ENCODE peak calls at places on chromosome 21, in six cellular contexts. L, H, I, X, B and R are unnamed samples.

GRCh38 chr21:45921917-45922316 is 59.7 kb upstream of the COL6A1 start:
- DNase-seq in I (no peak), X (no peak), H (no peak), L (no peak), B (no peak), R (no peak)

GRCh38 chr21:38203229-38203628 is 53.6 kb upstream of the KCNJ15 start:
- DNase-seq in B (no peak), I (no peak), H (no peak), L (no peak), X (no peak), R (no peak)

GRCh38 chr21:31656199-31657095 is 3.0 kb upstream of the SOD1 start:
- DNase-seq in I (no peak), L (peak; percentile 67), B (no peak), H (no peak), X (peak; percentile 86), R (no peak)

GRCh38 chr21:39599191-39599966 is 13.4 kb upstream of the B3GALT5 start:
- DNase-seq in H (no peak), L (no peak), I (no peak), X (peak; percentile 91), B (no peak), R (no peak)

GRCh38 chr21:27300770-27301169 is 333.9 kb upstream of the ADAMTS5 start:
- DNase-seq in X (no peak), L (no peak), B (no peak), I (no peak), H (no peak), R (no peak)

GRCh38 chr21:25885880-25886279 is 151.1 kb downstream of the GABPA start:
- DNase-seq in H (no peak), L (no peak), I (no peak), B (no peak), X (no peak), R (no peak)

GRCh38 chr21:31258073-31258472 is 86.0 kb downstream of the TIAM1 start:
- DNase-seq in X (no peak), L (no peak), B (no peak), I (no peak), H (no peak), R (no peak)

GRCh38 chr21:25691931-25692330 is 42.8 kb downstream of the ATP5PF start:
- DNase-seq in X (no peak), I (no peak), B (no peak), H (peak; percentile 32), L (no peak), R (no peak)

GRCh38 chr21:20259035-20259867 is 739.0 kb upstream of the NCAM2 start:
- DNase-seq in L (no peak), X (no peak), I (no peak), B (no peak), H (no peak), R (no peak)

GRCh38 chr21:45042664-45043161 is 31.7 kb upstream of the ADARB1 start:
- DNase-seq in H (no peak), B (no peak), I (peak; percentile 14), L (no peak), X (no peak), R (no peak)

GRCh38 chr21:37435120-37435519 is 68.5 kb downstream of the DYRK1A start:
- DNase-seq in H (peak; percentile 62), X (no peak), L (peak; percentile 52), I (no peak), B (peak; percentile 85), R (no peak)